ENCODE peak calls at places on chromosomes 4 and X, in eight cellular contexts. X is GM04504, C is NCI-H146, S is neural crest cell, B is brain microvascular endothelial cell, Y is NCI-H526, H is right lobe of liver, V is nucleus accumbens. D is an unnamed sample.

GRCh38 chrX:63258144-63258543 is 93.0 kb downstream of the SPIN4 start:
- DNase-seq in X (no peak), C (no peak), S (no peak), B (no peak), Y (no peak), H (no peak), V (no peak), D (no peak)

GRCh38 chrX:119758682-119759332 is 419 bp downstream of the SOWAHD start:
- DNase-seq in X (no peak), C (no peak), S (peak), B (no peak), Y (peak), H (no peak), V (no peak), D (no peak)

GRCh38 chr4:74932832-74933561 is at the start of gene PARM1:
- DNase-seq in X (no peak), C (peak), S (peak), B (peak), Y (peak), H (peak), V (peak), D (peak)

GRCh38 chr4:161419822-161420221 is 744.0 kb downstream of the FSTL5 start:
- DNase-seq in X (no peak), C (peak), S (no peak), B (peak), Y (peak), H (no peak), V (no peak), D (no peak)

GRCh38 chr4:38857354-38858096 is 908 bp upstream of the TLR6 start:
- DNase-seq in X (peak), C (no peak), S (no peak), B (peak), Y (no peak), H (no peak), V (no peak), D (no peak)

GRCh38 chr4:26263165-26263564 is 57.6 kb upstream of the RBPJ start:
- DNase-seq in X (no peak), C (peak), S (no peak), B (no peak), Y (peak), H (no peak), V (no peak), D (no peak)

GRCh38 chrX:44568196-44568595 is 25.5 kb upstream of the FUNDC1 start:
- DNase-seq in X (no peak), C (no peak), S (no peak), B (no peak), Y (no peak), H (no peak), V (no peak), D (peak)

GRCh38 chr4:97262769-97263168 is 880.5 kb downstream of the STPG2 start:
- DNase-seq in X (no peak), C (no peak), S (no peak), B (no peak), Y (no peak), H (no peak), V (no peak), D (no peak)

GRCh38 chrX:23732704-23733103 is 10.4 kb downstream of the ACOT9 start:
- DNase-seq in X (no peak), C (no peak), S (no peak), B (no peak), Y (no peak), H (no peak), V (no peak), D (no peak)

GRCh38 chr4:126242679-126243390 is 928.1 kb downstream of the FAT4 start:
- DNase-seq in X (no peak), C (no peak), S (peak), B (no peak), Y (no peak), H (peak), V (no peak), D (no peak)

GRCh38 chrX:77442728-77443127 is 4.5 kb upstream of the FGF16 start:
- DNase-seq in X (peak), C (no peak), S (no peak), B (peak), Y (no peak), H (no peak), V (no peak), D (no peak)

GRCh38 chr4:7418131-7418943 is 16.4 kb downstream of the PSAPL1 start:
- DNase-seq in X (no peak), C (no peak), S (no peak), B (no peak), Y (no peak), H (no peak), V (no peak), D (no peak)

GRCh38 chr4:111781611-111782010 is 363.6 kb upstream of the FAM241A start:
- DNase-seq in X (no peak), C (no peak), S (no peak), B (no peak), Y (no peak), H (no peak), V (no peak), D (no peak)

GRCh38 chr4:24475756-24476155 is 108.6 kb downstream of the DHX15 start:
- DNase-seq in X (no peak), C (no peak), S (no peak), B (no peak), Y (no peak), H (no peak), V (no peak), D (no peak)

GRCh38 chrX:40694833-40695232 is 40.5 kb downstream of the MED14 start:
- DNase-seq in X (no peak), C (no peak), S (no peak), B (no peak), Y (no peak), H (no peak), V (no peak), D (no peak)

GRCh38 chr4:142351958-142352357 is 494.1 kb downstream of the INPP4B start:
- DNase-seq in X (no peak), C (no peak), S (no peak), B (no peak), Y (no peak), H (no peak), V (no peak), D (no peak)

D was measured in AG09319.